ENCODE peak calls at places on chromosomes 5 and 9, in seven cellular contexts. F is mammary epithelial cell; J is iris pigment epithelial cell; R is effector memory CD4-positive, alpha-beta T cell; E is dermis blood vessel endothelial cell; H is dorsolateral prefrontal cortex; X is NCI-H1092 treated with DMSO at 0.1 percent for 48 hours. T is an unnamed sample.

GRCh38 chr9:36191696-36192095 is 975 bp downstream of the CLTA start:
- DNase-seq in F (no peak), J (no peak), R (no peak), E (peak; percentile 26), H (no peak), X (no peak), T (no peak)

GRCh38 chr9:30243467-30243866 is 2141.0 kb upstream of the ACO1 start:
- DNase-seq in F (no peak), J (no peak), R (no peak), E (no peak), H (no peak), X (no peak), T (no peak)

GRCh38 chr5:132363431-132364112 is 5.9 kb upstream of the SLC22A5 start:
- DNase-seq in F (peak; percentile 95), J (peak; percentile 96), R (no peak), E (peak; percentile 82), H (no peak), X (no peak), T (peak; percentile 85)

GRCh38 chr5:166117062-166117743 is 2174.2 kb upstream of the WWC1 start:
- DNase-seq in F (no peak), J (no peak), R (no peak), E (no peak), H (no peak), X (no peak), T (no peak)

GRCh38 chr9:92501671-92502393 is 19.5 kb upstream of the ASPN start:
- DNase-seq in F (peak; percentile 38), J (peak; percentile 53), R (no peak), E (peak; percentile 62), H (no peak), X (peak; percentile 15), T (peak; percentile 31)

GRCh38 chr9:105515811-105516413 is 42.0 kb upstream of the FKTN start:
- DNase-seq in F (no peak), J (no peak), R (no peak), E (no peak), H (no peak), X (no peak), T (no peak)

GRCh38 chr9:106960238-106960637 is 97.3 kb downstream of the ZNF462 start:
- DNase-seq in F (peak; percentile 39), J (no peak), R (no peak), E (peak; percentile 53), H (no peak), X (no peak), T (no peak)

GRCh38 chr9:82781965-82782392 is 281.0 kb downstream of the RASEF start:
- DNase-seq in F (no peak), J (no peak), R (no peak), E (no peak), H (no peak), X (peak; percentile 61), T (peak; percentile 26)